ENCODE peak calls at places on chromosomes 11 and 22, in seven cellular contexts. V is CD8-positive, alpha-beta memory T cell; B is transverse colon; C is CD8-positive, alpha-beta T cell; J is colonic mucosa; W is adrenal gland; Z is tibial artery. P is an unnamed sample.

GRCh38 chr11:72349616-72350218 is 84.6 kb downstream of the CLPB start:
- DNase-seq in V (no peak), B (no peak), C (no peak), J (no peak), W (peak; percentile 78), Z (no peak), P (no peak)

GRCh38 chr11:16148301-16148787 is 208.0 kb downstream of the SOX6 start:
- DNase-seq in V (no peak), B (no peak), C (no peak), J (no peak), W (no peak), Z (no peak), P (no peak)

GRCh38 chr11:124643605-124644425 is 21.2 kb downstream of the TBRG1 start:
- DNase-seq in V (no peak), B (no peak), C (no peak), J (no peak), W (no peak), Z (no peak), P (no peak)

GRCh38 chr22:47245286-47245685 is 482.8 kb downstream of the TBC1D22A start:
- DNase-seq in V (no peak), B (no peak), C (no peak), J (no peak), W (no peak), Z (no peak), P (no peak)

GRCh38 chr11:108679045-108679444 is 14.2 kb downstream of the DDX10 start:
- DNase-seq in V (no peak), B (no peak), C (no peak), J (no peak), W (no peak), Z (no peak), P (no peak)

GRCh38 chr22:44645531-44645930 is 56.5 kb upstream of the PRR5 start:
- DNase-seq in V (no peak), B (no peak), C (no peak), J (no peak), W (peak; percentile 8), Z (peak; percentile 40), P (no peak)

GRCh38 chr22:36236338-36237319 is 2.7 kb downstream of the APOL2 start:
- DNase-seq in V (no peak), B (no peak), C (no peak), J (no peak), W (no peak), Z (no peak), P (no peak)

GRCh38 chr22:17093081-17093480 is 8.3 kb downstream of the IL17RA start:
- DNase-seq in V (no peak), B (no peak), C (no peak), J (no peak), W (no peak), Z (no peak), P (no peak)

GRCh38 chr22:49554296-49554625 is 273.4 kb downstream of the BRD1 start:
- DNase-seq in V (no peak), B (no peak), C (no peak), J (no peak), W (no peak), Z (no peak), P (no peak)

GRCh38 chr11:116870054-116870453 is 32.6 kb upstream of the APOA1 start:
- DNase-seq in V (no peak), B (no peak), C (no peak), J (no peak), W (no peak), Z (no peak), P (no peak)

GRCh38 chr11:123135863-123136446 is 59.1 kb downstream of the CLMP start:
- DNase-seq in V (no peak), B (no peak), C (no peak), J (no peak), W (no peak), Z (no peak), P (no peak)

GRCh38 chr11:71447791-71448256 is 369 bp downstream of the DHCR7 start:
- DNase-seq in V (no peak), B (peak; percentile 47), C (peak; percentile 50), J (peak; percentile 34), W (no peak), Z (no peak), P (no peak)

GRCh38 chr11:86811637-86812321 is 11.4 kb downstream of the PRSS23 start:
- DNase-seq in V (no peak), B (no peak), C (no peak), J (no peak), W (no peak), Z (no peak), P (no peak)

GRCh38 chr22:46357711-46358505 is 22.4 kb downstream of the TRMU start:
- DNase-seq in V (no peak), B (no peak), C (no peak), J (no peak), W (no peak), Z (no peak), P (no peak)

GRCh38 chr11:48020092-48020755 is 39.9 kb downstream of the PTPRJ start:
- DNase-seq in V (peak; percentile 49), B (peak; percentile 41), C (no peak), J (peak; percentile 64), W (peak; percentile 31), Z (no peak), P (no peak)

DNA sequence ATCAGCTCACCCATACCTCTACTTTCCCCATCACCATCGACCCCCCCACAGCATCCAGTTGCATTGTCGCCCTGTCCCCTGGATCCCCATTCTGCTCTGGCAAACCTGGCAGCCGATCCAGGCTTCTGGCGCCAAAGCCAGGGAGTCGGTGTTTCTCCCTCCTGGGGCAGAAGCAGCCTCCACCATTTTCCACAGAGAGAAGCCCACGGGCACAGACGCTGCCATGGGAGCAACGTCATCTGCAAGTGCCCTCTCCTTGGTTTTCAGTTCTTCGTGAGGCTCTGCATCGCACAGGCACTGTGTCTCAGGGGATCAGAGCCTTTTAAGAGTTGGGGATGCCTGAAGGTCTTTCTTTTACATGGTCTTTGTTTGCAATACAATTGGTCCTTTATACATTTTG is 2.3 kb downstream of the YPEL4 start:
- DNase-seq in V (no peak), B (no peak), C (no peak), J (no peak), W (no peak), Z (no peak), P (no peak)
- H3K4me3 ChIP-seq in V (no peak overlapping the region), B (no peak overlapping the region), C (no peak overlapping the region), J (no peak overlapping the region), W (no peak overlapping the region), Z (no peak overlapping the region), P (no peak overlapping the region)

GRCh38 chr11:44944853-44945235 is 5.8 kb downstream of the TP53I11 start:
- DNase-seq in V (no peak), B (no peak), C (no peak), J (no peak), W (no peak), Z (no peak), P (no peak)

GRCh38 chr11:44944181-44944852 is 6.4 kb downstream of the TP53I11 start:
- DNase-seq in V (no peak), B (no peak), C (no peak), J (no peak), W (no peak), Z (no peak), P (no peak)

GRCh38 chr11:44943118-44943517 is 7.6 kb downstream of the TP53I11 start:
- DNase-seq in V (no peak), B (peak; percentile 54), C (no peak), J (peak; percentile 46), W (no peak), Z (no peak), P (no peak)

GRCh38 chr11:44942029-44942710 is 8.5 kb downstream of the TP53I11 start:
- DNase-seq in V (no peak), B (no peak), C (no peak), J (no peak), W (no peak), Z (no peak), P (no peak)

DNA sequence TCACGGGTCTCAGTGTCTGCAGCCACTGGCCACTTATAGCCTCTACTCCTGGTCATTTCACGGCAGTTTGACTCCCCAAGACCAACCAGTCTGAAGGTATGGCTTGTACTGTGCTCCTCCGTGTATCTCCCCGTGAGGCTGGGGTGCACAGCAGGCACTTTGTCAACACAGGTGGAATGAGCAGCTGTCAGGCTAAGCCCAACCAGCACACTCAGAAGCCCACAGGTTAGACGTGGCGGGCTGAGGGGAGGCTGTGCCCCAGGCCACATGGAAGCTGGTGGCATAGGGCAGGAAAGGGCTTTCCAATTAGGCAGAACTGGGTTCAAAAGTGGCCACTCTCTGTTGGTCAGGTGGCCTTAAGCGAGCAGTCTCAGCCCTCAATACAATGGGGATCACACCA is 7.0 kb downstream of the TP53I11 start:
- DNase-seq in V (no peak), B (no peak), C (no peak), J (no peak), W (no peak), Z (no peak), P (no peak)
- H3K4me1 ChIP-seq in V (peaks cover 9% of the 10 kb centered on the region), B (peaks cover 10% of the 10 kb centered on the region), C (no peaks in the 10 kb centered on the region), J (peaks cover 18% of the 10 kb centered on the region), W (no peaks in the 10 kb centered on the region), Z (peaks cover 44% of the 10 kb centered on the region), P (peaks cover 9% of the 10 kb centered on the region)

GRCh38 chr22:43150731-43151206 is 590 bp upstream of the TSPO start:
- DNase-seq in V (no peak), B (no peak), C (no peak), J (no peak), W (peak; percentile 64), Z (no peak), P (no peak)

GRCh38 chr22:43151251-43152000 is at the start of gene TSPO:
- DNase-seq in V (peak; percentile 42), B (peak; percentile 84), C (peak; percentile 61), J (peak; percentile 86), W (peak; percentile 89), Z (peak; percentile 96), P (no peak)

GRCh38 chr22:43152001-43152354 is 619 bp downstream of the TSPO start:
- DNase-seq in V (no peak), B (no peak), C (peak; percentile 21), J (no peak), W (no peak), Z (no peak), P (no peak)

GRCh38 chr22:43147821-43148220 is 3.5 kb upstream of the TSPO start:
- DNase-seq in V (no peak), B (peak; percentile 55), C (no peak), J (no peak), W (peak; percentile 67), Z (no peak), P (no peak)

DNA sequence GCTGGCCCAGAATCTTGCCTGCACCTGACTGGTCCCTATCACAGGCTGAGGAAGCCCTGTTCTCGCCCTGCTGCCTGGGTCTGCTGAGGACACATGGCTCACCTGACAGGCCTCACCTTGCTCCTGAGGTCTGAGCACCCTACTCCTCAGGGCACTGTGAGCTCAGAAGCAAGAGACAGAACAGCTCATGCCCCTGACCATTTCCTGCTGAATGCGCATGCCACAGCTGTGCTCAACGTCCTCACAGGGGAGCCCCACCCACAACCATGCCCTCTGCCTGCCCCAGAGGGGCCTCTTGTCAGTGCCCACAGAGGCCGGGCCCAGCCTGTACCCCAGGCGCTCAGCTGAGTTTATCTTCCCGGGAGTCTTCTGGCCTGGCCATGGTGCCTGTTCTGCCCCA is 2.8 kb upstream of the TSPO start:
- DNase-seq in V (no peak), B (peak; percentile 56), C (no peak), J (no peak), W (no peak), Z (no peak), P (no peak)
- H3K4me3 ChIP-seq in V (no peak overlapping the region), B (no peak overlapping the region), C (no peak overlapping the region), J (no peak overlapping the region), W (no peak overlapping the region), Z (no peak overlapping the region), P (no peak overlapping the region)

GRCh38 chr11:61832758-61833157 is 4.7 kb downstream of the FADS2 start:
- DNase-seq in V (no peak), B (no peak), C (no peak), J (no peak), W (peak; percentile 57), Z (no peak), P (no peak)
- H3K4me1 ChIP-seq in V (peaks cover 34% of the 10 kb centered on the region), B (peaks cover 3% of the 10 kb centered on the region), C (peaks cover 36% of the 10 kb centered on the region), J (no peaks in the 10 kb centered on the region), W (peaks cover 34% of the 10 kb centered on the region), Z (peaks cover 79% of the 10 kb centered on the region), P (peaks cover 13% of the 10 kb centered on the region)